ENCODE peak calls at places on chromosomes 7 and 10, in seven cellular contexts. P is HCT116, Z is K562, F is GM12878, H is SK-N-SH, D is HepG2, X is H1. T is an unnamed sample.

GRCh38 chr10:6590100-6590499 is 10.0 kb upstream of the PRKCQ start:
- DNase-seq in P (no peak), Z (no peak), F (no peak), H (no peak), D (no peak), X (no peak), T (no peak)

GRCh38 chr10:132933308-132934042 is 8.9 kb downstream of the CFAP46 start:
- DNase-seq in P (no peak), Z (no peak), F (no peak), H (no peak), D (no peak), X (no peak), T (no peak)

GRCh38 chr7:102978280-102978679 is 65.5 kb downstream of the LRRC17 start:
- DNase-seq in P (peak; percentile 67), Z (no peak), F (no peak), H (no peak), D (no peak), X (no peak), T (no peak)

GRCh38 chr10:124708922-124709520 is 35.2 kb downstream of the FAM53B start:
- DNase-seq in P (no peak), Z (no peak), F (no peak), H (peak; percentile 85), D (no peak), X (no peak), T (no peak)

GRCh38 chr10:6203331-6204062 is 765 bp downstream of the PFKFB3 start:
- DNase-seq in P (no peak), Z (peak; percentile 84), F (no peak), H (peak; percentile 92), D (no peak), X (peak; percentile 86), T (peak; percentile 71)

GRCh38 chr10:122044713-122045112 is 55.8 kb downstream of the TACC2 start:
- DNase-seq in P (no peak), Z (no peak), F (no peak), H (no peak), D (no peak), X (no peak), T (no peak)

GRCh38 chr10:76632158-76633051 is 1005.2 kb downstream of the KCNMA1 start:
- DNase-seq in P (peak; percentile 6), Z (no peak), F (no peak), H (no peak), D (no peak), X (peak; percentile 61), T (peak; percentile 37)

GRCh38 chr7:68185641-68186040 is 1189.0 kb downstream of the TYW1 start:
- DNase-seq in P (no peak), Z (no peak), F (no peak), H (peak; percentile 34), D (no peak), X (no peak), T (no peak)

GRCh38 chr7:155352076-155352752 is 54.5 kb downstream of the INSIG1 start:
- DNase-seq in P (no peak), Z (no peak), F (no peak), H (no peak), D (no peak), X (no peak), T (no peak)

GRCh38 chr10:127398140-127398966 is 150.8 kb upstream of the NPS start:
- DNase-seq in P (no peak), Z (no peak), F (no peak), H (peak; percentile 30), D (no peak), X (no peak), T (no peak)

GRCh38 chr7:21886396-21886795 is 59.3 kb downstream of the CDCA7L start:
- DNase-seq in P (no peak), Z (no peak), F (no peak), H (no peak), D (no peak), X (no peak), T (no peak)

GRCh38 chr7:155908385-155908784 is 96.1 kb upstream of the SHH start:
- DNase-seq in P (no peak), Z (no peak), F (no peak), H (no peak), D (no peak), X (no peak), T (no peak)

GRCh38 chr10:6236349-6237188 is 33.8 kb downstream of the PFKFB3 start:
- DNase-seq in P (no peak), Z (no peak), F (no peak), H (no peak), D (no peak), X (no peak), T (no peak)

GRCh38 chr7:132475037-132475668 is 101.1 kb downstream of the PLXNA4 start:
- DNase-seq in P (no peak), Z (no peak), F (no peak), H (no peak), D (no peak), X (no peak), T (no peak)

GRCh38 chr7:47654672-47655340 is 72.9 kb upstream of the TNS3 start:
- DNase-seq in P (no peak), Z (no peak), F (no peak), H (no peak), D (no peak), X (no peak), T (no peak)

GRCh38 chr7:83655951-83656556 is 7.1 kb upstream of the SEMA3E start:
- DNase-seq in P (peak; percentile 50), Z (no peak), F (peak; percentile 7), H (peak; percentile 61), D (peak; percentile 26), X (no peak), T (peak; percentile 11)

GRCh38 chr7:142454862-142455261 is 197.0 kb upstream of the PRSS58 start:
- DNase-seq in P (no peak), Z (no peak), F (no peak), H (no peak), D (no peak), X (no peak), T (no peak)

GRCh38 chr7:116196947-116197346 is 13.4 kb upstream of the TES start:
- DNase-seq in P (no peak), Z (no peak), F (no peak), H (no peak), D (no peak), X (no peak), T (no peak)

GRCh38 chr7:158187055-158187770 is 400.4 kb downstream of the PTPRN2 start:
- DNase-seq in P (no peak), Z (no peak), F (no peak), H (no peak), D (no peak), X (no peak), T (no peak)

GRCh38 chr7:158353606-158354570 is 233.7 kb downstream of the PTPRN2 start:
- DNase-seq in P (peak; percentile 22), Z (peak; percentile 62), F (no peak), H (peak; percentile 82), D (peak; percentile 22), X (peak; percentile 81), T (peak; percentile 62)

GRCh38 chr7:151740180-151740845 is 136.6 kb downstream of the PRKAG2 start:
- DNase-seq in P (no peak), Z (no peak), F (no peak), H (no peak), D (no peak), X (no peak), T (no peak)
- TF ChIP-seq JUND in P (no peak), Z (no peak), F (no peak), H (no peak), D (no peak), X (no peak), T (no peak)

DNA sequence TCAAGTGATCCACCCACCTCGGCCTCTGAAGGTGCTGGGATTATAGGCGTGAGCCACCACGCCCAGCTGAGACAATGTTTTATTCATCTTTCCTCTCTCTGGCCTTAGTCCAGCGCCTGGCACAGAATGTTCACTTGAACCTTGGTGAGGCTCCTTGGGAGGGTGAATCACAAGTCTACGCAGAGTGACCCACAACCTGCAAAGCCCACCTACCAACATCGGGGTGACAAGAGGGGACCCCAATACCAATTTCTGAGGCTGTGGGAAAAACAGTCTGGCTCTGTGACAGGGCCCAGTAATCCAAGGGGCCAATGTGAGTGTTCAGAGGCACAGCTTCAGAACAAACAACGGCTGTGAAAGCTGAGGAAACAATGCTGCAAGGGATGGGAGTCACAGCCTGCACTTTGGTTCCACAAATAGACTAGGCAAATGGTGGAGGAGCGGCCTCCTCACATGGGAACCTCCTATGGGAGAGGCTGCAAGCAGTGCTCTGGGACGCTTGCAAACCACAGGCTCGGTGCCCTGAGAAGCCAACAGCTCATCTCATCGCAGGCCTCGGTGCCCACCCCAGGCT is 5.6 kb upstream of the MALSU1 start:
- DNase-seq in P (no peak), Z (no peak), F (no peak), H (no peak), D (peak; percentile 97), X (no peak), T (no peak)
- TF ChIP-seq JUND in P (no peak), Z (no peak), F (no peak), H (no peak), D (peak; percentile 56), X (no peak), T (no peak)

GRCh38 chr7:151599401-151600227 is 79.9 kb upstream of the RHEB start:
- DNase-seq in P (peak; percentile 68), Z (no peak), F (no peak), H (peak; percentile 69), D (no peak), X (no peak), T (no peak)
- TF ChIP-seq JUND in P (peak; percentile 81), Z (no peak), F (no peak), H (peak; percentile 99), D (no peak), X (no peak), T (no peak)

GRCh38 chr10:131804551-131805295 is 96.1 kb upstream of the PPP2R2D start:
- DNase-seq in P (no peak), Z (no peak), F (no peak), H (no peak), D (no peak), X (peak; percentile 31), T (no peak)

GRCh38 chr10:131802991-131803390 is 97.8 kb upstream of the PPP2R2D start:
- DNase-seq in P (no peak), Z (no peak), F (no peak), H (no peak), D (no peak), X (no peak), T (no peak)

GRCh38 chr10:131799429-131799828 is 101.4 kb upstream of the PPP2R2D start:
- DNase-seq in P (no peak), Z (no peak), F (no peak), H (no peak), D (no peak), X (no peak), T (no peak)

GRCh38 chr10:131803863-131804425 is 96.9 kb upstream of the PPP2R2D start:
- DNase-seq in P (no peak), Z (no peak), F (no peak), H (no peak), D (no peak), X (peak; percentile 26), T (no peak)

DNA sequence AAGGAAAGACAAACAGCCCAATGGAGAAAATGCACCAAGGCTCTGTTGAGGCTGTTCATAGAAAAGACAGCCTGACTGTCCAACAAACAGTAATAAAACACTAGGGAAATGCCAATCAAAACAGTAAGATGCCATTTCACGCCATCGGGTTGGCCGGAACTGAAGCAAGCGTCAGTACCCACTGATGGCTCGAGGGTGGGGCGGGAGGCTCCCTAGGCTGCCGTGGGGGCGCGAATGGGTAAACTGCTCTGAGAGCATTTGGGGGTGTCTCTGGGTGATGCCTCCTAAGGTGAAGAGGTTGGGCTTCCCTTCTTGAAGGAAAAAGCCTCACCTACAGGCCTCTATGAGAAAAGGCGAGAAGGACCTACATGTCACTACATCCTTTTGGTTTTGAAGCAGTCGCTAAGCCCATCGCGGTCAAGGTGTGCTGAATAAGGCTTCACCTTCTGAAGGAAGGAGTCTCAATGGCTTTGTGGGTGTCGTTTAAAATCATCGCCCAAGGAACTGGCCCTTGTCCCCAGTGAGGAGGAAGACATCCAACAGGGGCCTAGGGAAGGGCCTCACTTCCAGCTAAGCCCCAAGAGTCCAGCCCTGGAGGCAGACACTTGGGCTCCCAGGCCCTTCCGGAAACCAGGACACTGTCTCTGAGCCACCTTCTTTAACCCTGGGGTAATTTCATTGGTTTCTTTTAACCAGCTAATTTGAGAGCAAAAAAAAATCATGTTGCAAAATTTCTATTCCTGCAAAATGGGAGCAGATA is 98.5 kb upstream of the PPP2R2D start:
- DNase-seq in P (no peak), Z (no peak), F (no peak), H (no peak), D (no peak), X (no peak), T (no peak)
- TF ChIP-seq JUND in P (no peak), Z (no peak), F (no peak), H (no peak), D (no peak), X (no peak), T (no peak)